ENCODE peak calls at places on chromosomes 16 and 17, in seven cellular contexts. U, E, C, Z, I, S and N are unnamed samples.

GRCh38 chr16:69890114-69890890 is 60.8 kb upstream of the CLEC18A start:
- DNase-seq in S (peak; percentile 83), E (peak; percentile 77), I (peak; percentile 63), U (peak; percentile 47), Z (peak; percentile 82), C (no peak), N (no peak)

GRCh38 chr17:74541176-74542111 is 4.5 kb downstream of the CD300C start:
- DNase-seq in S (no peak), E (no peak), Z (no peak), U (no peak), C (no peak), I (no peak), N (no peak)

GRCh38 chr16:89325861-89326471 is 108.5 kb downstream of the ZNF778 start:
- DNase-seq in I (no peak), U (no peak), E (peak; percentile 80), S (peak; percentile 83), C (peak; percentile 15), Z (peak; percentile 93), N (no peak)

GRCh38 chr17:79521225-79521624 is 89.6 kb downstream of the RBFOX3 start:
- DNase-seq in E (no peak), C (no peak), Z (no peak), S (no peak), I (no peak), U (no peak), N (no peak)

GRCh38 chr16:57994778-57995177 is 5.7 kb downstream of the ZNF319 start:
- DNase-seq in Z (no peak), U (peak; percentile 52), I (peak; percentile 76), S (no peak), E (no peak), C (peak; percentile 26), N (no peak)

GRCh38 chr17:75854111-75854748 is 905 bp downstream of the WBP2 start:
- DNase-seq in E (peak; percentile 84), S (no peak), U (no peak), I (no peak), C (no peak), Z (peak; percentile 77), N (no peak)

GRCh38 chr16:11308493-11309283 is 27.6 kb upstream of the PRM1 start:
- DNase-seq in S (no peak), Z (no peak), E (no peak), I (no peak), U (no peak), C (no peak), N (no peak)

GRCh38 chr17:72693956-72694355 is 398.5 kb downstream of the SLC39A11 start:
- DNase-seq in S (no peak), E (no peak), U (no peak), Z (no peak), I (no peak), C (no peak), N (no peak)

GRCh38 chr16:83744521-83744981 is 63.2 kb upstream of the HSBP1 start:
- DNase-seq in I (peak; percentile 51), U (peak; percentile 20), S (peak; percentile 68), E (peak; percentile 70), Z (no peak), C (no peak), N (no peak)

GRCh38 chr17:6729531-6729930 is 16.4 kb upstream of the SLC13A5 start:
- DNase-seq in C (no peak), Z (no peak), E (no peak), I (no peak), U (no peak), S (no peak), N (no peak)

GRCh38 chr16:27402569-27402963 is 592 bp downstream of the IL21R start:
- DNase-seq in U (no peak), E (no peak), S (peak; percentile 46), I (no peak), C (no peak), Z (no peak), N (no peak)

GRCh38 chr16:27199747-27200146 is 3.6 kb upstream of the KDM8 start:
- DNase-seq in S (no peak), C (peak; percentile 64), E (no peak), I (no peak), U (no peak), Z (no peak), N (peak; percentile 76)

GRCh38 chr16:66476328-66477027 is 49.4 kb downstream of the BEAN1 start:
- DNase-seq in U (no peak), S (peak; percentile 56), E (no peak), Z (no peak), I (no peak), C (no peak), N (no peak)

GRCh38 chr17:8807070-8807550 is 7.9 kb upstream of the MFSD6L start:
- DNase-seq in U (no peak), E (no peak), C (no peak), Z (no peak), S (no peak), I (no peak), N (no peak)

GRCh38 chr17:75352079-75352569 is 53.4 kb downstream of the GRB2 start:
- DNase-seq in S (no peak), U (no peak), I (no peak), C (no peak), Z (no peak), E (no peak), N (no peak)

GRCh38 chr16:78179666-78180065 is 80.2 kb downstream of the WWOX start:
- DNase-seq in C (no peak), S (no peak), Z (no peak), E (no peak), U (no peak), I (no peak), N (no peak)

GRCh38 chr16:12535535-12536411 is 267.9 kb downstream of the CPPED1 start:
- DNase-seq in C (no peak), S (no peak), U (no peak), I (no peak), Z (no peak), E (no peak), N (peak; percentile 23)

GRCh38 chr17:50430731-50431130 is 4.7 kb downstream of the ACSF2 start:
- DNase-seq in E (no peak), S (no peak), C (no peak), Z (no peak), U (no peak), I (no peak), N (no peak)
- H3K4me1 ChIP-seq in E (peaks cover 20% of the 10 kb centered on the region), S (peaks cover 28% of the 10 kb centered on the region), C (peaks cover 16% of the 10 kb centered on the region), Z (peaks cover 8% of the 10 kb centered on the region), U (peaks cover 4% of the 10 kb centered on the region), I (no peaks in the 10 kb centered on the region), N (peaks cover 13% of the 10 kb centered on the region)

GRCh38 chr17:27551701-27552466 is 79.1 kb upstream of the LGALS9 start:
- DNase-seq in E (no peak), U (no peak), I (no peak), C (no peak), S (no peak), Z (no peak), N (no peak)

GRCh38 chr17:27555364-27555763 is 75.6 kb upstream of the LGALS9 start:
- DNase-seq in E (no peak), U (no peak), S (no peak), C (no peak), Z (no peak), I (no peak), N (no peak)

GRCh38 chr17:27552467-27552779 is 78.6 kb upstream of the LGALS9 start:
- DNase-seq in I (no peak), S (no peak), E (no peak), C (no peak), Z (peak; percentile 49), U (no peak), N (no peak)

GRCh38 chr17:27553019-27553511 is 77.9 kb upstream of the LGALS9 start:
- DNase-seq in I (no peak), E (no peak), U (no peak), C (no peak), S (no peak), Z (no peak), N (no peak)

DNA sequence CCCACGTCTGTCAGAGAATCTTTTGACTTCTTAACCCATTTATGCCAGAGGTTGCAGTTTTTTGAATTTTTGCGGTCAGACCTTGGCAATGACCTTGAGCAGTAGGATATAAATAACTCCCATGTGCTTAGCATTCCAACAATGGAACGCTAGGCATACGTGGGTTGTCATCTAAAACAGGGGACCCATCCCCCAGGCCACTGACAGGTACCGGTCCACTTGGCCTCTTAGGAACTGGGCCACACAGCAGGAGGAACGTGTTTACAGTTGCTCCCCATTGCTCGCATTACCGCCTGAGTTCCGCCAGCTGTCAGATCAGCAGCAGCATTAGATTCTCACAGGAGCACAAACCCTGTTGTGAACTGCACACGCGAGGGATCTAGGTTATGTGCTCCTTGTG is 76.8 kb upstream of the LGALS9 start:
- DNase-seq in U (no peak), E (no peak), C (no peak), Z (no peak), S (no peak), I (no peak), N (no peak)
- H3K36me3 ChIP-seq in U (no peaks in the 10 kb centered on the region), E (no peaks in the 10 kb centered on the region), C (peaks cover 3% of the 10 kb centered on the region), Z (no peaks in the 10 kb centered on the region), S (no peaks in the 10 kb centered on the region), I (no peaks in the 10 kb centered on the region), N (no peaks in the 10 kb centered on the region)

GRCh38 chr17:59361386-59361785 is 29.9 kb downstream of the YPEL2 start:
- DNase-seq in U (no peak), C (no peak), S (no peak), E (no peak), Z (peak; percentile 31), I (no peak), N (no peak)

GRCh38 chr17:59361916-59362810 is 30.7 kb downstream of the YPEL2 start:
- DNase-seq in U (no peak), I (no peak), S (no peak), E (peak; percentile 64), C (peak; percentile 60), Z (peak; percentile 78), N (peak; percentile 72)

GRCh38 chr17:59366040-59366757 is 34.7 kb downstream of the YPEL2 start:
- DNase-seq in E (peak; percentile 64), I (no peak), U (no peak), Z (no peak), S (no peak), C (no peak), N (no peak)

GRCh38 chr17:59365383-59365981 is 34.0 kb downstream of the YPEL2 start:
- DNase-seq in E (peak; percentile 68), C (peak; percentile 41), Z (peak; percentile 45), I (peak; percentile 45), S (no peak), U (no peak), N (peak; percentile 50)

GRCh38 chr17:59362811-59363205 is 31.4 kb downstream of the YPEL2 start:
- DNase-seq in U (no peak), S (no peak), I (no peak), C (no peak), Z (no peak), E (no peak), N (no peak)
- H3K4me3 ChIP-seq in U (no peak overlapping the region), S (no peak overlapping the region), I (no peak overlapping the region), C (no peak overlapping the region), Z (no peak overlapping the region), E (no peak overlapping the region), N (peak overlapping the region; percentile 43)

DNA sequence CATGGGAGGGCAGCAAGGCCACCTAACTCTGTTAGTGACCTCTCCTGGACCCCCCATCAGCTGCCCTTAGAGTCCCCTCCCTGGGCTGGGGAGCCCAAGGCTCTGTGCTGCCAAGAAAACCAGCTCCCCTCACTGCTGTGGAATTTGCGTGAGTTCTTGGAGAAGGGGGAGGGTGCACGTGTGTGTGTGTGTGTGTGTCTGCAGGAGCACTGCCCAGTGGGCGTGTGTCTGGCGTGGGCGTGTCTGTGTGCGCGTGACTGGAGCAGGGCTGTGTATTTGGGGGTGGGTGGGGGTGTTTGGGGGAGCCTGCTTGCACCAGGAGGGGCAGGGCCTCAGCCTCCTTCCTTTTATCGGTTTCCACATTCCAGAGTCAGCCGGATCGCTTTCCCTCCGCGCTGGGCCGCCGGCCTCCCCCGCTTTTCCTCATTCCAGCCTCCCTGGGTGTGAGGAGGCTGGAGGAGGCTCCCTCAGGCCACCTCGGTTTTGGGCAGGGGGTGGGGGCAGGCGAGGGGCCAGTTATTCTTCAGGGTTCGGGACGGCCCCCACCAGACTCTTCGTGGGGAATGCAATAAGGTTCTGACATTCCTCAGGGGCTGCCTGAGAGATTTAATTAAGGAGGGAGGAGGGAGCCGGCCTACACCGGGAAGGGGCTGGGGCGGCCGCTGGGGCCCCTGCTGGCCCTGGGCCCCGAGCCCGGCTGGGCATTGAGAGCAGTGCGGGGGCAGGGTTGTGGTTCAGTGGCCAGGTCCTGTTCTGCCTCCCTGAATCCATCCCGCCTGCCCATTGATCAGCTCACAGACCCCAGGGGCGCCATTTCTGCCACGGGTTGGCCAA is 2.5 kb downstream of the VASN start:
- DNase-seq in Z (no peak), U (peak; percentile 68), I (peak; percentile 75), S (peak; percentile 89), C (no peak), E (peak; percentile 96), N (no peak)
- H3K4me1 ChIP-seq in Z (peaks cover 6% of the 10 kb centered on the region), U (peaks cover 42% of the 10 kb centered on the region), I (peaks cover 48% of the 10 kb centered on the region), S (peaks cover 96% of the 10 kb centered on the region), C (peaks cover 43% of the 10 kb centered on the region), E (peaks cover 73% of the 10 kb centered on the region), N (peaks cover 19% of the 10 kb centered on the region)